ENCODE peak calls at places on chromosomes 6 and 20, in five cellular contexts. C, Z, U, A and K are unnamed samples.

GRCh38 chr6:108945686-108946158 is 97.5 kb downstream of the ARMC2 start:
- DNase-seq in C (no peak), Z (peak; percentile 10), A (peak; percentile 91), U (peak; percentile 56), K (peak; percentile 73)

GRCh38 chr6:108118791-108119211 is 44.3 kb upstream of the OSTM1 start:
- DNase-seq in C (no peak), Z (no peak), A (no peak), U (no peak), K (no peak)

GRCh38 chr6:119285908-119286625 is 63.5 kb downstream of the MAN1A1 start:
- DNase-seq in A (no peak), C (no peak), U (no peak), Z (no peak), K (no peak)

GRCh38 chr6:112883095-112883494 is 536.0 kb downstream of the RFPL4B start:
- DNase-seq in Z (no peak), C (no peak), U (no peak), A (no peak), K (no peak)

GRCh38 chr20:5504061-5504739 is 187.4 kb upstream of the PROKR2 start:
- DNase-seq in U (peak; percentile 5), Z (peak; percentile 70), A (peak; percentile 77), C (no peak), K (peak; percentile 26)

GRCh38 chr6:11317885-11318771 is 85.7 kb upstream of the NEDD9 start:
- DNase-seq in C (peak; percentile 63), A (no peak), Z (no peak), U (peak; percentile 93), K (no peak)

GRCh38 chr6:161917645-161918044 is 643.8 kb upstream of the AGPAT4 start:
- DNase-seq in Z (peak; percentile 31), C (no peak), A (no peak), U (no peak), K (no peak)

GRCh38 chr20:57909763-57910331 is 200.0 kb upstream of the PMEPA1 start:
- DNase-seq in A (no peak), U (no peak), Z (no peak), C (no peak), K (no peak)

GRCh38 chr6:169073311-169073710 is 180.3 kb downstream of the THBS2 start:
- DNase-seq in Z (no peak), U (peak; percentile 94), C (no peak), A (no peak), K (no peak)

GRCh38 chr20:38870733-38871559 is 55.3 kb upstream of the FAM83D start:
- DNase-seq in C (peak; percentile 56), Z (no peak), U (no peak), A (no peak), K (no peak)

GRCh38 chr6:144555078-144555477 is 269.9 kb downstream of the UTRN start:
- DNase-seq in A (no peak), Z (no peak), C (no peak), U (no peak), K (no peak)

GRCh38 chr20:49356676-49357075 is 78.8 kb upstream of the ZNFX1 start:
- DNase-seq in U (no peak), Z (no peak), A (no peak), C (no peak), K (peak; percentile 85)

GRCh38 chr6:100665041-100665380 is 200.3 kb upstream of the SIM1 start:
- DNase-seq in Z (no peak), A (no peak), C (no peak), U (no peak), K (no peak)

GRCh38 chr6:109381747-109382575 is at the start of gene CD164:
- DNase-seq in U (peak; percentile 90), A (peak; percentile 94), Z (peak; percentile 91), C (peak; percentile 92), K (peak; percentile 89)

GRCh38 chr6:140921366-140922226 is 1211.1 kb upstream of the GJE1 start:
- DNase-seq in A (no peak), Z (no peak), C (no peak), U (peak; percentile 69), K (no peak)

GRCh38 chr20:22305391-22305790 is 279.0 kb downstream of the FOXA2 start:
- DNase-seq in A (no peak), Z (no peak), C (no peak), U (no peak), K (no peak)

GRCh38 chr6:31680841-31681671 is at the start of gene LY6G5C:
- DNase-seq in A (peak; percentile 77), C (peak; percentile 60), U (peak; percentile 76), Z (peak; percentile 35), K (peak; percentile 82)

GRCh38 chr6:101417899-101418298 is 24.4 kb downstream of the GRIK2 start:
- DNase-seq in U (no peak), C (no peak), A (no peak), Z (no peak), K (no peak)

GRCh38 chr6:93177451-93177850 is 241.9 kb downstream of the EPHA7 start:
- DNase-seq in C (no peak), U (no peak), A (no peak), Z (no peak), K (no peak)

GRCh38 chr6:34970962-34971361 is 81.9 kb downstream of the ANKS1A start:
- DNase-seq in C (no peak), Z (no peak), A (no peak), U (no peak), K (no peak)

GRCh38 chr6:95431637-95432228 is 145.6 kb upstream of the MANEA start:
- DNase-seq in A (no peak), Z (no peak), U (peak; percentile 3), C (peak; percentile 26), K (no peak)

GRCh38 chr6:31631681-31632278 is 11.3 kb downstream of the PRRC2A start:
- DNase-seq in C (no peak), Z (no peak), A (no peak), U (no peak), K (no peak)

GRCh38 chr20:49823152-49823847 is 10.7 kb downstream of the SLC9A8 start:
- DNase-seq in U (no peak), Z (no peak), C (no peak), A (no peak), K (no peak)

GRCh38 chr20:3614509-3614908 is 48.7 kb downstream of the GFRA4 start:
- DNase-seq in C (no peak), U (no peak), Z (no peak), A (no peak), K (no peak)

GRCh38 chr6:124164363-124164762 is 360.7 kb downstream of the NKAIN2 start:
- DNase-seq in U (no peak), A (no peak), Z (no peak), C (no peak), K (no peak)